ENCODE peak calls at places on chromosomes 12 and 14, in six cellular contexts. O is heart right ventricle; D is mesendoderm; N is body of pancreas; F is cardiac muscle cell; C is CD8-positive, alpha-beta T cell. M is an unnamed sample. For H3K4me1, the result is how much of the 10 kb centered on the place peaks cover.

GRCh38 chr14:24428628-24429394 is 657 bp downstream of the CBLN3 start:
- DNase-seq in O (no peak), N (no peak), C (peak), F (no peak), D (peak), M (no peak)

GRCh38 chr14:90760591-90761316 is 55.5 kb downstream of the TTC7B start:
- DNase-seq in O (no peak), D (peak), F (peak), C (no peak), N (no peak), M (peak)

GRCh38 chr14:31261859-31262739 is 54.5 kb upstream of the HECTD1 start:
- DNase-seq in O (no peak), N (peak), C (no peak), D (no peak), F (peak), M (peak)

GRCh38 chr12:63325757-63326156 is 174.8 kb upstream of the AVPR1A start:
- DNase-seq in D (no peak), O (no peak), F (no peak), N (no peak), C (no peak), M (no peak)

GRCh38 chr14:72515779-72516770 is 377.8 kb downstream of the DPF3 start:
- DNase-seq in F (peak), D (peak), C (no peak), O (no peak), N (peak), M (no peak)

GRCh38 chr14:82710257-82710841 is 1176.7 kb upstream of the SEL1L start:
- DNase-seq in F (peak), N (peak), O (peak), C (no peak), D (peak), M (peak)

GRCh38 chr14:104109731-104110361 is 24.3 kb downstream of the ASPG start:
- DNase-seq in N (peak), O (peak), D (no peak), C (no peak), F (no peak), M (no peak)

GRCh38 chr14:69855180-69855817 is 23.9 kb upstream of the SMOC1 start:
- DNase-seq in F (peak), C (no peak), N (no peak), D (no peak), O (no peak), M (no peak)

GRCh38 chr12:7061138-7061537 is 620 bp downstream of the C1S start:
- DNase-seq in C (no peak), N (no peak), O (no peak), F (no peak), D (peak), M (no peak)

GRCh38 chr14:54189358-54190354 is 207.2 kb upstream of the CDKN3 start:
- DNase-seq in D (peak), C (no peak), F (peak), N (no peak), O (no peak), M (peak)

GRCh38 chr14:31083781-31084180 is 57.6 kb upstream of the STRN3 start:
- DNase-seq in C (no peak), N (no peak), O (no peak), F (no peak), D (no peak), M (no peak)

GRCh38 chr12:15752780-15753179 is 36.4 kb downstream of the EPS8 start:
- DNase-seq in C (no peak), N (no peak), O (no peak), F (peak), D (no peak), M (no peak)

GRCh38 chr12:104154286-104154685 is 16.3 kb upstream of the NFYB start:
- DNase-seq in F (no peak), C (no peak), N (no peak), D (no peak), O (no peak), M (no peak)

GRCh38 chr12:94710933-94711332 is 60.6 kb upstream of the TMCC3 start:
- DNase-seq in O (no peak), C (peak), F (peak), N (peak), D (peak), M (peak)

GRCh38 chr12:48000878-48001321 is 3.4 kb downstream of the COL2A1 start:
- DNase-seq in O (no peak), C (no peak), D (peak), F (peak), N (no peak), M (peak)

GRCh38 chr12:95790025-95790911 is at the start of gene NTN4:
- DNase-seq in F (peak), O (peak), C (peak), D (peak), N (peak), M (peak)

GRCh38 chr12:82650627-82651337 is 35.9 kb upstream of the TMTC2 start:
- DNase-seq in O (no peak), F (peak), N (no peak), C (no peak), D (peak), M (peak)

GRCh38 chr14:55802986-55803431 is 223.0 kb downstream of the KTN1 start:
- DNase-seq in D (no peak), C (no peak), F (no peak), O (no peak), N (no peak), M (no peak)

GRCh38 chr12:50985322-50985721 is 33.0 kb downstream of the HIGD1C start:
- DNase-seq in F (peak), D (no peak), O (no peak), C (no peak), N (no peak), M (no peak)

GRCh38 chr12:107610030-107610859 is 75.4 kb upstream of the PWP1 start:
- DNase-seq in N (peak), O (peak), F (peak), D (peak), C (no peak), M (peak)

GRCh38 chr14:22026527-22026926 is 352.9 kb upstream of the OR4E1 start:
- DNase-seq in F (no peak), C (no peak), D (no peak), N (no peak), O (no peak), M (no peak)

GRCh38 chr14:24080888-24081738 is 9.8 kb downstream of the CPNE6 start:
- DNase-seq in O (peak), N (peak), D (peak), C (peak), F (peak), M (peak)

GRCh38 chr12:127051139-127051538 is 1215.8 kb upstream of the TMEM132C start:
- DNase-seq in O (no peak), N (no peak), F (no peak), D (no peak), C (no peak), M (no peak)

GRCh38 chr12:120241561-120242274 is 23.8 kb downstream of the PXN start:
- DNase-seq in F (no peak), O (no peak), D (no peak), N (no peak), C (no peak), M (no peak)

GRCh38 chr12:109778684-109779083 is 54.5 kb downstream of the TRPV4 start:
- DNase-seq in C (no peak), D (no peak), O (no peak), N (no peak), F (no peak), M (no peak)

GRCh38 chr14:70955543-70956480 is 48.6 kb downstream of the PCNX1 start:
- DNase-seq in N (no peak), C (peak), D (peak), F (peak), O (no peak), M (peak)

GRCh38 chr14:95255487-95255886 is 64.2 kb downstream of the CLMN start:
- DNase-seq in N (peak), F (peak), C (no peak), O (peak), D (peak), M (peak)

DNA sequence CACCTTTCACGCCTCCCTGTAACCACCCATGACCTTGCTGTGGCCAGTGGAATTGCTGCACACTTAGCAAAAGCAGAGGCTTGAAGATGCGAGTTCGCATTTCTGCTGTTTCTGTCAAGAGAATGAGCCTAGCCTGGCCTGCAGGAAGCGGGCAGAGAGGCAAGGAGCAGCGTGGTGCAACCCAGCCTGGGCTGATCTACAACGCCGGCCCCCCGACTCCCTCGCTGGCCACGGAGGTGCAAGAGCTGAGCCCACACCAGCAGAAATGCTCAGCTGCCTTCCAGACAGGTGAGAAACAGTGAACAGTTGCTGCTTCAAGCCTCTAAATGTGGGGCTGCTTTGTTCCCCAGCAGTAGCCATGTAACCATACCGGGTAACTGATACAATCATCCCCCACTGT is 116.4 kb downstream of the NCOR2 start:
- DNase-seq in D (no peak), O (no peak), C (no peak), F (no peak), N (no peak), M (no peak)
- H3K4me1 ChIP-seq in D (under half), O (under half), C (half or more), F (under half), N (under half), M (half or more)

DNA sequence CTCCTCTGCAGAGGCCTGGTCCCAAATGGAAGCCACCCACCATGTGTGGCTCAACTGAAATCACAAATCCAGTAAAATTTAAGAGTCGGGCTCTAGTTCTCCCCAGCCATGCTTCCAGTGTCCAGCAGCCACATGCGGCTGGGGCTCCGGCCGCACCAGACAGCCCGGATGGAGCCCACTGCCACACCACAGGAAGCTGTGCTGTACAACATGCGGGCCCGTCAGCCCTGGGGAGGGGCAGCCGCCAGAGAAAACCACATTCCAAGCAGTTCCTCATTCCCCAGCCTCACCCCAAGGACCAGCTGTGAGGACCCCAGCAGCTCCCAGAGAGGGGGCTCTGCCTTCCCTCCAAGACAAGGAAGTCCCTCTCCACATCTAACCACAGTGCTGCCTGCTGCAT is 135.0 kb downstream of the NCOR2 start:
- DNase-seq in O (no peak), C (no peak), F (no peak), N (no peak), D (no peak), M (no peak)
- H3K4me1 ChIP-seq in O (under half), C (under half), F (under half), N (under half), D (under half), M (under half)

DNA sequence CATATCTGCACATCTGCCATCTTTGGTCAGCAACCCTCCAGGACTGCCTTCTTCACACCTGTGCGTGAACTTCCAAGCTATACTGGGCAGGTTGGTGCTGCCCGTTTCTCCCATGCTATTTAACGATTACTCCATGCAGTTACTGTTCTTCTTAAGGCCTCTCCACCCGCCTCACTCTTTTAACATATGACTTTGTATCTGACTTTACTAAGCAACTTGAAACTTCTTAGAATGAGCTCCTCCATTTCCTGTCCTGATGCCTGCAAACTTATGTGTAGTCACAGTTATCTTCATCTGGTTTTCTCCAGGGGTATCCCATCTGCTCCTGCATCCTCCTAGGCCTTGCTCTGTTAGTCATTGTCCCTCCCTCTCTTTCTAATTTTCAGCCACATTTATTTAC is 35.7 kb downstream of the PRKCH start:
- DNase-seq in C (no peak), F (no peak), O (no peak), N (no peak), D (no peak), M (no peak)
- H3K4me1 ChIP-seq in C (half or more), F (under half), O (under half), N (under half), D (under half), M (under half)

GRCh38 chr14:51093371-51094281 is 1.3 kb downstream of the TRIM9 start:
- DNase-seq in C (peak), D (peak), N (peak), O (peak), F (peak), M (peak)
- H3K4me1 ChIP-seq in C (under half), D (under half), N (under half), O (under half), F (under half), M (under half)